ENCODE peak calls at places on chromosomes 16 and 17, in eight cellular contexts. One of them, this sample, is unnamed.

GRCh38 chr17:75481194-75482059 is 25.0 kb downstream of the TMEM94 start:
- DNase-seq in NCI-H82: peak
- DNase-seq in NCI-H69: no peak
- DNase-seq in activated CD8-positive, alpha-beta memory T cell treated with anti-CD3 and anti-CD28 coated beads, Interleukin-2, amount 50 U/mL, for 48 hours: no peak
- DNase-seq in GM23248: no peak
- DNase-seq in mammary epithelial cell: no peak
- DNase-seq in uterus: no peak
- DNase-seq in T47D: no peak
- DNase-seq in this sample: no peak

GRCh38 chr17:74744349-74744713 is 4.1 kb upstream of the NHERF1 start:
- DNase-seq in NCI-H82: no peak
- DNase-seq in NCI-H69: no peak
- DNase-seq in activated CD8-positive, alpha-beta memory T cell treated with anti-CD3 and anti-CD28 coated beads, Interleukin-2, amount 50 U/mL, for 48 hours: no peak
- DNase-seq in GM23248: no peak
- DNase-seq in mammary epithelial cell: no peak
- DNase-seq in uterus: no peak
- DNase-seq in T47D: no peak
- DNase-seq in this sample: no peak

GRCh38 chr16:12613131-12613991 is 190.3 kb downstream of the CPPED1 start:
- DNase-seq in NCI-H82: no peak
- DNase-seq in NCI-H69: no peak
- DNase-seq in activated CD8-positive, alpha-beta memory T cell treated with anti-CD3 and anti-CD28 coated beads, Interleukin-2, amount 50 U/mL, for 48 hours: peak
- DNase-seq in GM23248: peak
- DNase-seq in mammary epithelial cell: peak
- DNase-seq in uterus: no peak
- DNase-seq in T47D: no peak
- DNase-seq in this sample: no peak

GRCh38 chr16:27462846-27463682 is 61.1 kb downstream of the IL21R start:
- DNase-seq in NCI-H82: no peak
- DNase-seq in NCI-H69: no peak
- DNase-seq in activated CD8-positive, alpha-beta memory T cell treated with anti-CD3 and anti-CD28 coated beads, Interleukin-2, amount 50 U/mL, for 48 hours: no peak
- DNase-seq in GM23248: no peak
- DNase-seq in mammary epithelial cell: no peak
- DNase-seq in uterus: no peak
- DNase-seq in T47D: no peak
- DNase-seq in this sample: no peak

GRCh38 chr17:66423436-66423922 is 121.1 kb downstream of the PRKCA start:
- DNase-seq in NCI-H82: no peak
- DNase-seq in NCI-H69: peak
- DNase-seq in activated CD8-positive, alpha-beta memory T cell treated with anti-CD3 and anti-CD28 coated beads, Interleukin-2, amount 50 U/mL, for 48 hours: no peak
- DNase-seq in GM23248: peak
- DNase-seq in mammary epithelial cell: no peak
- DNase-seq in uterus: no peak
- DNase-seq in T47D: no peak
- DNase-seq in this sample: no peak

GRCh38 chr16:70152578-70153302 is 20.8 kb upstream of the CLEC18C start:
- DNase-seq in NCI-H82: no peak
- DNase-seq in NCI-H69: no peak
- DNase-seq in activated CD8-positive, alpha-beta memory T cell treated with anti-CD3 and anti-CD28 coated beads, Interleukin-2, amount 50 U/mL, for 48 hours: no peak
- DNase-seq in GM23248: no peak
- DNase-seq in mammary epithelial cell: no peak
- DNase-seq in uterus: no peak
- DNase-seq in T47D: no peak
- DNase-seq in this sample: no peak

GRCh38 chr17:19321481-19322128 is 40.9 kb downstream of the B9D1 start:
- DNase-seq in NCI-H82: peak
- DNase-seq in NCI-H69: no peak
- DNase-seq in activated CD8-positive, alpha-beta memory T cell treated with anti-CD3 and anti-CD28 coated beads, Interleukin-2, amount 50 U/mL, for 48 hours: no peak
- DNase-seq in GM23248: no peak
- DNase-seq in mammary epithelial cell: no peak
- DNase-seq in uterus: no peak
- DNase-seq in T47D: no peak
- DNase-seq in this sample: no peak

GRCh38 chr17:74210191-74211140 is 2.9 kb upstream of the TTYH2 start:
- DNase-seq in NCI-H82: peak
- DNase-seq in NCI-H69: peak
- DNase-seq in activated CD8-positive, alpha-beta memory T cell treated with anti-CD3 and anti-CD28 coated beads, Interleukin-2, amount 50 U/mL, for 48 hours: peak
- DNase-seq in GM23248: peak
- DNase-seq in mammary epithelial cell: peak
- DNase-seq in uterus: peak
- DNase-seq in T47D: peak
- DNase-seq in this sample: peak

GRCh38 chr17:40111221-40112128 is 10.3 kb upstream of the MSL1 start:
- DNase-seq in NCI-H82: peak
- DNase-seq in NCI-H69: peak
- DNase-seq in activated CD8-positive, alpha-beta memory T cell treated with anti-CD3 and anti-CD28 coated beads, Interleukin-2, amount 50 U/mL, for 48 hours: peak
- DNase-seq in GM23248: peak
- DNase-seq in mammary epithelial cell: peak
- DNase-seq in uterus: peak
- DNase-seq in T47D: peak
- DNase-seq in this sample: peak

GRCh38 chr16:85220125-85220839 is 108.0 kb upstream of the CIBAR2 start:
- DNase-seq in NCI-H82: peak
- DNase-seq in NCI-H69: peak
- DNase-seq in activated CD8-positive, alpha-beta memory T cell treated with anti-CD3 and anti-CD28 coated beads, Interleukin-2, amount 50 U/mL, for 48 hours: no peak
- DNase-seq in GM23248: peak
- DNase-seq in mammary epithelial cell: peak
- DNase-seq in uterus: peak
- DNase-seq in T47D: peak
- DNase-seq in this sample: no peak

GRCh38 chr16:72224260-72224768 is 52.4 kb upstream of the PMFBP1 start:
- DNase-seq in NCI-H82: no peak
- DNase-seq in NCI-H69: no peak
- DNase-seq in activated CD8-positive, alpha-beta memory T cell treated with anti-CD3 and anti-CD28 coated beads, Interleukin-2, amount 50 U/mL, for 48 hours: no peak
- DNase-seq in GM23248: no peak
- DNase-seq in mammary epithelial cell: peak
- DNase-seq in uterus: no peak
- DNase-seq in T47D: no peak
- DNase-seq in this sample: no peak